ENCODE peak calls at places on chromosome 2, in five cellular contexts. X is BE2C, P is left ventricle myocardium inferior, U is adrenal gland, N is right atrium auricular region. H is an unnamed sample. For H3K9me3 and H3K4me1, the result is how much of the 10 kb centered on the place peaks cover.

GRCh38 chr2:178767099-178768060 is 39.8 kb downstream of the TTN start:
- DNase-seq in X (no peak), P (no peak), U (no peak), N (no peak), H (no peak)

GRCh38 chr2:191114403-191114886 is 36.3 kb downstream of the STAT4 start:
- DNase-seq in X (no peak), P (no peak), U (no peak), N (no peak), H (no peak)

GRCh38 chr2:233358864-233359386 is 4.6 kb downstream of the DGKD start:
- DNase-seq in X (no peak), P (no peak), U (no peak), N (no peak), H (no peak)

GRCh38 chr2:22626621-22627020 is 758.4 kb upstream of the KLHL29 start:
- DNase-seq in X (peak), P (no peak), U (no peak), N (no peak), H (no peak)

GRCh38 chr2:143745060-143745459 is 615.8 kb downstream of the ARHGAP15 start:
- DNase-seq in X (no peak), P (no peak), U (no peak), N (no peak), H (no peak)

GRCh38 chr2:24874025-24874424 is 46.0 kb downstream of the ADCY3 start:
- DNase-seq in X (no peak), P (no peak), U (no peak), N (peak), H (no peak)

GRCh38 chr2:23565814-23566213 is 180.8 kb downstream of the KLHL29 start:
- DNase-seq in X (no peak), P (peak), U (no peak), N (no peak), H (no peak)

GRCh38 chr2:48439102-48439501 is 90.9 kb upstream of the STON1 start:
- DNase-seq in X (no peak), P (no peak), U (no peak), N (no peak), H (no peak)

GRCh38 chr2:112818094-112818902 is 18.3 kb downstream of the IL1B start:
- DNase-seq in X (no peak), P (no peak), U (no peak), N (no peak), H (no peak)

GRCh38 chr2:189037518-189037917 is 63.3 kb downstream of the COL3A1 start:
- DNase-seq in X (no peak), P (no peak), U (no peak), N (no peak), H (no peak)

GRCh38 chr2:24920813-24921441 is 890 bp upstream of the ADCY3 start:
- DNase-seq in X (no peak), P (no peak), U (no peak), N (no peak), H (no peak)

GRCh38 chr2:88885679-88886402 is 194.4 kb downstream of the RPIA start:
- DNase-seq in X (no peak), P (no peak), U (no peak), N (no peak), H (no peak)

GRCh38 chr2:170475878-170476277 is 239.3 kb upstream of the SP5 start:
- DNase-seq in X (no peak), P (no peak), U (no peak), N (no peak), H (peak)

GRCh38 chr2:26961603-26962184 is 8.7 kb upstream of the MAPRE3 start:
- DNase-seq in X (peak), P (peak), U (peak), N (peak), H (peak)

GRCh38 chr2:27920148-27920885 is 29.8 kb downstream of the BABAM2 start:
- DNase-seq in X (no peak), P (no peak), U (no peak), N (no peak), H (no peak)

GRCh38 chr2:184201246-184201645 is 397.1 kb upstream of the ZNF804A start:
- DNase-seq in X (no peak), P (no peak), U (no peak), N (no peak), H (no peak)

GRCh38 chr2:44944102-44944951 is 2.8 kb downstream of the SIX3 start:
- DNase-seq in X (peak), P (no peak), U (no peak), N (no peak), H (no peak)

GRCh38 chr2:129499747-129500146 is 479.7 kb upstream of the RAB6C start:
- DNase-seq in X (no peak), P (no peak), U (no peak), N (no peak), H (no peak)

GRCh38 chr2:234490239-234491074 is 6.4 kb downstream of the ARL4C start:
- DNase-seq in X (no peak), P (no peak), U (no peak), N (no peak), H (no peak)

GRCh38 chr2:235545369-235546150 is 51.7 kb downstream of the AGAP1 start:
- DNase-seq in X (no peak), P (no peak), U (no peak), N (no peak), H (no peak)

GRCh38 chr2:71793965-71794364 is 340.6 kb downstream of the DYSF start:
- DNase-seq in X (no peak), P (no peak), U (no peak), N (no peak), H (no peak)

GRCh38 chr2:126665483-126665882 is 9.5 kb downstream of the GYPC start:
- DNase-seq in X (no peak), P (no peak), U (no peak), N (no peak), H (no peak)

GRCh38 chr2:225630824-225631533 is 231.5 kb downstream of the NYAP2 start:
- DNase-seq in X (no peak), P (no peak), U (no peak), N (no peak), H (no peak)

GRCh38 chr2:201007584-201007998 is 44.1 kb upstream of the ORC2 start:
- DNase-seq in X (no peak), P (no peak), U (no peak), N (no peak), H (no peak)

GRCh38 chr2:871926-872680 is 78.5 kb upstream of the SNTG2 start:
- DNase-seq in X (no peak), P (no peak), U (no peak), N (no peak), H (no peak)

GRCh38 chr2:102070058-102070642 is 72.4 kb upstream of the IL1R1 start:
- DNase-seq in X (no peak), P (peak), U (peak), N (peak), H (no peak)

GRCh38 chr2:239756392-239757153 is 268.6 kb downstream of the NDUFA10 start:
- DNase-seq in X (no peak), P (no peak), U (no peak), N (no peak), H (no peak)

GRCh38 chr2:55056024-55056521 is 5.8 kb upstream of the RTN4 start:
- DNase-seq in X (peak), P (no peak), U (peak), N (no peak), H (no peak)

GRCh38 chr2:105877945-105878344 is 133.2 kb downstream of the NCK2 start:
- DNase-seq in X (no peak), P (no peak), U (no peak), N (no peak), H (no peak)

GRCh38 chr2:233217892-233218377 is 33.5 kb upstream of the ATG16L1 start:
- DNase-seq in X (peak), P (no peak), U (no peak), N (no peak), H (no peak)

GRCh38 chr2:168030862-168031624 is 216.4 kb downstream of the STK39 start:
- DNase-seq in X (no peak), P (no peak), U (no peak), N (no peak), H (no peak)

GRCh38 chr2:212777020-212777491 is 238.5 kb upstream of the ERBB4 start:
- DNase-seq in X (no peak), P (no peak), U (no peak), N (no peak), H (no peak)

GRCh38 chr2:190467575-190468083 is 59.5 kb downstream of the MFSD6 start:
- DNase-seq in X (no peak), P (no peak), U (peak), N (no peak), H (no peak)

GRCh38 chr2:33518929-33519328 is 42.5 kb downstream of the RASGRP3 start:
- DNase-seq in X (no peak), P (no peak), U (no peak), N (no peak), H (peak)

GRCh38 chr2:37201208-37201607 is 4.9 kb downstream of the CEBPZOS start:
- DNase-seq in X (no peak), P (no peak), U (no peak), N (no peak), H (no peak)

GRCh38 chr2:37203708-37204107 is 7.4 kb downstream of the CEBPZOS start:
- DNase-seq in X (no peak), P (no peak), U (no peak), N (no peak), H (no peak)

GRCh38 chr2:37211212-37211611 is 14.9 kb downstream of the CEBPZOS start:
- DNase-seq in X (no peak), P (no peak), U (no peak), N (no peak), H (no peak)

GRCh38 chr2:37201766-37202165 is 5.5 kb downstream of the CEBPZOS start:
- DNase-seq in X (no peak), P (no peak), U (no peak), N (no peak), H (no peak)

GRCh38 chr2:37205689-37206341 is 9.5 kb downstream of the CEBPZOS start:
- DNase-seq in X (no peak), P (no peak), U (no peak), N (no peak), H (no peak)
- H3K9me3 ChIP-seq in X (under half), P (half or more), U (under half), N (under half), H (under half)

GRCh38 chr2:43315482-43315881 is 89.1 kb upstream of the ZFP36L2 start:
- DNase-seq in X (no peak), P (no peak), U (no peak), N (no peak), H (no peak)
- TF ChIP-seq CTCF in X (no peak), P (no peak), U (no peak), N (no peak), H (no peak)

DNA sequence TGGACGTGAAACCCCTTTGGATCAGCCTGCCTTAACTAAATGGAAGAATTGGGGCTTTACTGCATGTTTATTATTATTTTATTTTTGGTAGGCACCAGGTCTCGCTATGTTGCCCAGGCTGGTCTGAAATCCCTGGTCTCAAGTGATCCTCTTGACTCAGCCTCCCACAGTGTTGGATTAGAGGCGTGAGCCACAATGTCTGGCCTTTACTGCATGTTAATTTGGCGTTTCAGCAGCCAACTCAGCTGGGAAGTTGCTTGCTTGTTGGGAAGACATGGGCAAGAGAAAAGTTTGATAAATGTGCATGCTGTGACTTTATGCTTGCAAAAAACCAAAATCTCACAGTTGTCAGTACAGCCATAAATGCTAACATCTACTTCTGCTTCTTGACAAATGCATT is 105.1 kb downstream of the FMNL2 start:
- DNase-seq in X (no peak), P (no peak), U (no peak), N (no peak), H (no peak)
- H3K4me1 ChIP-seq in X (under half), P (under half), U (under half), N (under half), H (under half)

DNA sequence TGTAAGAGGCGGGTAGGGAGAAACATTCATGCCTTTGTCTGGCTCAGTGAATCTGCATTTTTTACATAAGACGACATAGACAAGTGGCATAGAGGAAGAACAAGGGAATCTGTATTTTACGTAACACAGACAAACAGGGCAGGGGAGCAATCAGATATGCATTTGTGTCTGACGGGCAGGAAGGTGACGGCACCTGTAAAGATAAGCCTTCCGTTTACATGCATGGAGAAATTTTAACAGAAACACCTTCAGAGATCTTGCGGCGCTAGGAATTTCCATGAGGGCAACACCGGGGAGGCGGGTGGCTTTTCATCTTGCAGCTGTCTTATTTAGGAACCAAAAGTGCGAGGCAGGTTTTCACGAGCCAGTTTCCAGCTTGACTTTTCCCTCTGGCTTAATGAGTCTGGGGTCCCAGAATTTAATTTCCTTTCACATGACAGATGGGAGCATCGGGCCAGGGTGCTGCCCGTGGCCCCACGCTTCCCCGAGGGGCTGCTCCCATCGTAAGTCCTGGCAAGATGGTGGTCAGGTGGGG is 42.6 kb downstream of the RTP5 start:
- DNase-seq in X (no peak), P (no peak), U (no peak), N (no peak), H (no peak)
- H3K9me3 ChIP-seq in X (under half), P (under half), U (under half), N (under half), H (under half)

DNA sequence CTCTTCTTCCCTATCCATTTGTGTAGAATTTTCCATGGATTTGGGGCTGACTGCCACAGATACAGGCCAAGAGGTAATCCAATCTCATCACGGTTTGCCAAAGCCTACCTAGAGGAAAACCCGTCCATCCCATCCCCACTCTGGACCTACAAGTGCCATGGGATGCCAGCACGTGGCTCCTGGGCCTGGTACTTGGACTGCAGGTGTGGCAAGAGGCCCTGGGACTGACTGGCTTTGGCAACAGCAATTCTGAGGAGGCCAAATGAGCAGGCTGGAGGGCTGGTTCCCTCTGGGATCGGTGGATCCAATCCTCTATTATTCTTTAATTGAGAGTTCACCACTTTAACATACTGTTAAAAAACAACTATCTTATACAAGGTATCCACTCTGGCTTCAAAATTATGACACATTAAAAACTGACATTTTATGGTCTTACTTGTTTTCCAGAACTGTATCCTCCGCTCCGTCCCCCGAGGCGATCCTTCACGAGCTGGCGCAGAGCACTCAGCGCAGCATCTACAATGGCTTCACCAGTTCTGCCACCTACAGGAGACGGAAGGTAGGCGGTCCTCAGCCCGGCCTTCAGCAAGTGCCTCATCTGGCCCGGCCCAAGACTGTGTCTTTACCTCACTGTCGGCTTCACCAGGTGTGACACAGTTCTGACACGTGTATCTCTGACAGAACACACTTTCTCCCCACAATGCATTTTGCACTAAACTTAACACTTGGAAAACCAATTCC is 19.8 kb downstream of the PDIA6 start:
- DNase-seq in X (peak), P (no peak), U (no peak), N (no peak), H (no peak)
- TF ChIP-seq CTCF in X (peak), P (no peak), U (no peak), N (no peak), H (no peak)

H was measured in esophagus muscularis mucosa.